ENCODE peak calls at places on chromosomes 6 and 20, in four cellular contexts. One of them, this sample, is unnamed.

GRCh38 chr20:53949319-53949839 is 121.0 kb downstream of the BCAS1 start:
- DNase-seq in non-pigmented ciliary epithelial cell: peak
- DNase-seq in effector CD4-positive, alpha-beta T cell: peak
- DNase-seq in AG20443: peak
- DNase-seq in this sample: peak

GRCh38 chr20:62387219-62387913 is 463 bp downstream of the RPS21 start:
- DNase-seq in AG20443: no peak
- DNase-seq in non-pigmented ciliary epithelial cell: no peak
- DNase-seq in effector CD4-positive, alpha-beta T cell: no peak
- DNase-seq in this sample: no peak

GRCh38 chr6:12298017-12298958 is 8.1 kb downstream of the EDN1 start:
- DNase-seq in AG20443: no peak
- DNase-seq in effector CD4-positive, alpha-beta T cell: no peak
- DNase-seq in non-pigmented ciliary epithelial cell: no peak
- DNase-seq in this sample: no peak

GRCh38 chr6:165826487-165827189 is 163.6 kb upstream of the PDE10A start:
- DNase-seq in AG20443: no peak
- DNase-seq in non-pigmented ciliary epithelial cell: no peak
- DNase-seq in effector CD4-positive, alpha-beta T cell: no peak
- DNase-seq in this sample: no peak

GRCh38 chr6:27472182-27472616 is 706 bp downstream of the ZNF184 start:
- DNase-seq in effector CD4-positive, alpha-beta T cell: peak
- DNase-seq in non-pigmented ciliary epithelial cell: no peak
- DNase-seq in AG20443: peak
- DNase-seq in this sample: peak

GRCh38 chr20:1802385-1803215 is 92.6 kb upstream of the SIRPA start:
- DNase-seq in effector CD4-positive, alpha-beta T cell: no peak
- DNase-seq in AG20443: peak
- DNase-seq in non-pigmented ciliary epithelial cell: no peak
- DNase-seq in this sample: peak

GRCh38 chr20:62924567-62925419 is 1.5 kb downstream of the DIDO1 start:
- DNase-seq in effector CD4-positive, alpha-beta T cell: peak
- DNase-seq in AG20443: peak
- DNase-seq in non-pigmented ciliary epithelial cell: no peak
- DNase-seq in this sample: no peak

GRCh38 chr20:50567860-50568548 is 57.8 kb downstream of the PTPN1 start:
- DNase-seq in AG20443: no peak
- DNase-seq in non-pigmented ciliary epithelial cell: no peak
- DNase-seq in effector CD4-positive, alpha-beta T cell: no peak
- DNase-seq in this sample: no peak

GRCh38 chr6:23659125-23659524 is 466.9 kb upstream of the NRSN1 start:
- DNase-seq in effector CD4-positive, alpha-beta T cell: no peak
- DNase-seq in AG20443: no peak
- DNase-seq in non-pigmented ciliary epithelial cell: no peak
- DNase-seq in this sample: no peak

GRCh38 chr20:46312075-46312944 is 4.0 kb upstream of the CDH22 start:
- DNase-seq in non-pigmented ciliary epithelial cell: no peak
- DNase-seq in AG20443: no peak
- DNase-seq in effector CD4-positive, alpha-beta T cell: no peak
- DNase-seq in this sample: no peak

GRCh38 chr6:142489722-142490610 is 188.2 kb downstream of the ADGRG6 start:
- DNase-seq in non-pigmented ciliary epithelial cell: no peak
- DNase-seq in effector CD4-positive, alpha-beta T cell: no peak
- DNase-seq in AG20443: peak
- DNase-seq in this sample: no peak

GRCh38 chr6:42025790-42026311 is 24.5 kb upstream of the TAF8 start:
- DNase-seq in effector CD4-positive, alpha-beta T cell: no peak
- DNase-seq in AG20443: no peak
- DNase-seq in non-pigmented ciliary epithelial cell: no peak
- DNase-seq in this sample: no peak

GRCh38 chr6:86609549-86610388 is 327.6 kb upstream of the HTR1E start:
- DNase-seq in AG20443: no peak
- DNase-seq in non-pigmented ciliary epithelial cell: no peak
- DNase-seq in effector CD4-positive, alpha-beta T cell: no peak
- DNase-seq in this sample: no peak

GRCh38 chr20:62141397-62142251 is 1.6 kb downstream of the PSMA7 start:
- DNase-seq in non-pigmented ciliary epithelial cell: no peak
- DNase-seq in AG20443: no peak
- DNase-seq in effector CD4-positive, alpha-beta T cell: no peak
- DNase-seq in this sample: no peak

GRCh38 chr6:169326067-169326799 is 72.6 kb upstream of the THBS2 start:
- DNase-seq in effector CD4-positive, alpha-beta T cell: no peak
- DNase-seq in non-pigmented ciliary epithelial cell: no peak
- DNase-seq in AG20443: no peak
- DNase-seq in this sample: no peak

GRCh38 chr6:25173951-25174474 is 105.2 kb upstream of the CARMIL1 start:
- DNase-seq in effector CD4-positive, alpha-beta T cell: no peak
- DNase-seq in non-pigmented ciliary epithelial cell: peak
- DNase-seq in AG20443: peak
- DNase-seq in this sample: no peak

GRCh38 chr6:28212510-28213212 is 12.4 kb upstream of the ZSCAN9 start:
- DNase-seq in effector CD4-positive, alpha-beta T cell: no peak
- DNase-seq in non-pigmented ciliary epithelial cell: peak
- DNase-seq in AG20443: peak
- DNase-seq in this sample: no peak

GRCh38 chr6:128725271-128726233 is 157.4 kb upstream of the LAMA2 start:
- DNase-seq in AG20443: peak
- DNase-seq in non-pigmented ciliary epithelial cell: no peak
- DNase-seq in effector CD4-positive, alpha-beta T cell: no peak
- DNase-seq in this sample: no peak

GRCh38 chr20:25000268-25000801 is 7.8 kb upstream of the APMAP start:
- DNase-seq in effector CD4-positive, alpha-beta T cell: no peak
- DNase-seq in non-pigmented ciliary epithelial cell: no peak
- DNase-seq in AG20443: peak
- DNase-seq in this sample: peak

GRCh38 chr20:35339007-35339406 is 46.8 kb upstream of the FAM83C start:
- DNase-seq in effector CD4-positive, alpha-beta T cell: no peak
- DNase-seq in AG20443: peak
- DNase-seq in non-pigmented ciliary epithelial cell: peak
- DNase-seq in this sample: no peak

GRCh38 chr6:80132942-80133517 is 26.6 kb downstream of the BCKDHB start:
- DNase-seq in effector CD4-positive, alpha-beta T cell: no peak
- DNase-seq in AG20443: peak
- DNase-seq in non-pigmented ciliary epithelial cell: no peak
- DNase-seq in this sample: peak

GRCh38 chr6:160348209-160348551 is at the start of gene SLC22A3:
- DNase-seq in AG20443: peak
- DNase-seq in effector CD4-positive, alpha-beta T cell: no peak
- DNase-seq in non-pigmented ciliary epithelial cell: no peak
- DNase-seq in this sample: peak

GRCh38 chr6:16684896-16685554 is 76.2 kb downstream of the ATXN1 start:
- DNase-seq in AG20443: peak
- DNase-seq in effector CD4-positive, alpha-beta T cell: peak
- DNase-seq in non-pigmented ciliary epithelial cell: no peak
- DNase-seq in this sample: no peak

GRCh38 chr20:905396-905961 is 10.7 kb downstream of the ANGPT4 start:
- DNase-seq in effector CD4-positive, alpha-beta T cell: no peak
- DNase-seq in non-pigmented ciliary epithelial cell: no peak
- DNase-seq in AG20443: no peak
- DNase-seq in this sample: no peak

GRCh38 chr6:170042086-170042485 is 248.8 kb downstream of the DLL1 start:
- DNase-seq in non-pigmented ciliary epithelial cell: no peak
- DNase-seq in AG20443: no peak
- DNase-seq in effector CD4-positive, alpha-beta T cell: no peak
- DNase-seq in this sample: no peak

GRCh38 chr6:36906539-36906938 is 20.8 kb downstream of the C6orf89 start:
- DNase-seq in AG20443: no peak
- DNase-seq in non-pigmented ciliary epithelial cell: no peak
- DNase-seq in effector CD4-positive, alpha-beta T cell: no peak
- DNase-seq in this sample: peak

GRCh38 chr6:17394192-17394611 is 807 bp downstream of the CAP2 start:
- DNase-seq in AG20443: peak
- DNase-seq in effector CD4-positive, alpha-beta T cell: no peak
- DNase-seq in non-pigmented ciliary epithelial cell: no peak
- DNase-seq in this sample: peak

GRCh38 chr6:145557474-145557873 is 177.8 kb downstream of the EPM2A start:
- DNase-seq in AG20443: no peak
- DNase-seq in non-pigmented ciliary epithelial cell: no peak
- DNase-seq in effector CD4-positive, alpha-beta T cell: no peak
- DNase-seq in this sample: no peak

GRCh38 chr6:111731404-111732195 is 125.9 kb upstream of the TRAF3IP2 start:
- DNase-seq in effector CD4-positive, alpha-beta T cell: no peak
- DNase-seq in non-pigmented ciliary epithelial cell: no peak
- DNase-seq in AG20443: no peak
- DNase-seq in this sample: no peak

GRCh38 chr6:139028658-139029469 is at the start of gene ABRACL:
- DNase-seq in effector CD4-positive, alpha-beta T cell: peak
- DNase-seq in non-pigmented ciliary epithelial cell: peak
- DNase-seq in AG20443: peak
- DNase-seq in this sample: peak

GRCh38 chr6:36383608-36384007 is 3.9 kb downstream of the ETV7 start:
- DNase-seq in AG20443: no peak
- DNase-seq in effector CD4-positive, alpha-beta T cell: no peak
- DNase-seq in non-pigmented ciliary epithelial cell: no peak
- DNase-seq in this sample: no peak

GRCh38 chr6:87334683-87335082 is 5.6 kb upstream of the GJB7 start:
- DNase-seq in AG20443: peak
- DNase-seq in effector CD4-positive, alpha-beta T cell: no peak
- DNase-seq in non-pigmented ciliary epithelial cell: no peak
- DNase-seq in this sample: no peak

GRCh38 chr6:5308066-5308465 is 46.8 kb downstream of the FARS2 start:
- DNase-seq in effector CD4-positive, alpha-beta T cell: no peak
- DNase-seq in AG20443: no peak
- DNase-seq in non-pigmented ciliary epithelial cell: no peak
- DNase-seq in this sample: no peak

GRCh38 chr6:170221052-170221752 is 69.7 kb downstream of the DLL1 start:
- DNase-seq in AG20443: no peak
- DNase-seq in effector CD4-positive, alpha-beta T cell: no peak
- DNase-seq in non-pigmented ciliary epithelial cell: no peak
- DNase-seq in this sample: no peak

GRCh38 chr20:38146156-38146555 is 18.9 kb downstream of the TGM2 start:
- DNase-seq in AG20443: no peak
- DNase-seq in non-pigmented ciliary epithelial cell: no peak
- DNase-seq in effector CD4-positive, alpha-beta T cell: no peak
- DNase-seq in this sample: no peak

GRCh38 chr6:157539421-157539822 is 158.4 kb downstream of the ZDHHC14 start:
- DNase-seq in non-pigmented ciliary epithelial cell: no peak
- DNase-seq in AG20443: no peak
- DNase-seq in effector CD4-positive, alpha-beta T cell: no peak
- DNase-seq in this sample: no peak

This sample was measured in left ventricle myocardium superior.